ENCODE peak calls at places on chromosomes 16 and 17, in ten cellular contexts. E is NCI-H1436 treated with DMSO at 0.1 percent for 48 hours; G is stimulated activated naive CD8-positive, alpha-beta T cell treated with anti-CD3 and anti-CD28 coated beads, Interleukin-15, Interleukin-2, amounts not matched to agents 100 U/mL and 50 U/mL, for 24 hours; I is AG09319; O is HCEC 1CT; P is activated CD8-positive, alpha-beta memory T cell treated with anti-CD3 and anti-CD28 coated beads for 4 hours; C is T-helper 2 cell; D is AG04449; V is hepatocyte; T is CD8-positive, alpha-beta memory T cell. Z is an unnamed sample.

GRCh38 chr17:48486557-48486956 is 44.3 kb downstream of the HOXB1 start:
- DNase-seq in I (peak), D (peak), P (no peak), O (peak), E (no peak), V (peak), T (no peak), G (no peak), C (no peak), Z (no peak)

GRCh38 chr16:372584-372983 is 2.2 kb upstream of the MRPL28 start:
- DNase-seq in O (no peak), D (no peak), T (no peak), V (no peak), P (no peak), E (no peak), I (no peak), G (no peak), C (no peak), Z (no peak)

GRCh38 chr16:57797526-57798266 is 4.6 kb downstream of the KIFC3 start:
- DNase-seq in P (no peak), C (no peak), T (no peak), D (no peak), E (no peak), G (no peak), V (peak), O (no peak), I (no peak), Z (no peak)

GRCh38 chr16:50351116-50351515 is 17.7 kb downstream of the BRD7 start:
- DNase-seq in T (no peak), C (no peak), P (no peak), G (no peak), V (no peak), I (no peak), O (no peak), E (no peak), D (no peak), Z (no peak)

GRCh38 chr17:18155179-18155578 is 28.4 kb upstream of the ALKBH5 start:
- DNase-seq in C (no peak), D (no peak), G (no peak), E (no peak), I (no peak), P (no peak), V (no peak), O (no peak), T (no peak), Z (no peak)

GRCh38 chr16:2142942-2143868 is 5.2 kb upstream of the RAB26 start:
- DNase-seq in G (no peak), O (no peak), V (peak), C (no peak), E (no peak), T (no peak), I (no peak), P (no peak), D (no peak), Z (no peak)

GRCh38 chr16:12252616-12253015 is 276.1 kb downstream of the SNX29 start:
- DNase-seq in C (no peak), T (no peak), P (no peak), I (no peak), O (no peak), E (no peak), G (no peak), D (no peak), V (no peak), Z (no peak)

GRCh38 chr16:12061336-12062055 is 85.0 kb downstream of the SNX29 start:
- DNase-seq in T (no peak), I (no peak), G (no peak), O (peak), C (no peak), V (no peak), P (no peak), E (no peak), D (no peak), Z (no peak)

GRCh38 chr16:59909262-59909661 is 1175.1 kb upstream of the GOT2 start:
- DNase-seq in T (no peak), E (no peak), D (no peak), V (no peak), O (no peak), P (no peak), I (no peak), G (no peak), C (no peak), Z (no peak)

GRCh38 chr17:62980842-62981241 is 14.8 kb downstream of the TANC2 start:
- DNase-seq in V (no peak), C (no peak), I (no peak), O (no peak), E (no peak), P (no peak), G (no peak), D (no peak), T (no peak), Z (no peak)

GRCh38 chr16:23668225-23668624 is 10.5 kb upstream of the PLK1 start:
- DNase-seq in I (no peak), E (no peak), G (no peak), T (no peak), P (no peak), O (peak), V (no peak), D (no peak), C (no peak), Z (no peak)

GRCh38 chr16:67847064-67847861 is at the start of gene CENPT:
- DNase-seq in D (no peak), O (peak), E (no peak), C (no peak), T (no peak), G (peak), V (peak), P (peak), I (no peak), Z (no peak)

GRCh38 chr17:65522751-65523404 is 38.6 kb downstream of the AXIN2 start:
- DNase-seq in G (no peak), O (no peak), P (no peak), D (no peak), C (no peak), E (no peak), I (no peak), T (no peak), V (no peak), Z (no peak)

GRCh38 chr17:42067371-42068180 is 17.2 kb upstream of the C17orf113 start:
- DNase-seq in P (peak), O (no peak), E (no peak), G (peak), D (no peak), C (peak), I (no peak), T (peak), V (peak), Z (peak)

GRCh38 chr16:82699262-82699661 is 72.5 kb downstream of the CDH13 start:
- DNase-seq in V (no peak), G (no peak), C (no peak), E (no peak), P (no peak), D (no peak), T (no peak), O (peak), I (no peak), Z (no peak)

GRCh38 chr17:39929657-39930407 is 2.3 kb downstream of the LRRC3C start:
- DNase-seq in V (no peak), I (no peak), E (no peak), O (peak), D (peak), C (no peak), G (no peak), T (no peak), P (no peak), Z (no peak)

GRCh38 chr17:77372444-77373297 is 231.9 kb downstream of the SEC14L1 start:
- DNase-seq in I (peak), C (peak), P (no peak), V (peak), D (no peak), G (peak), E (no peak), T (peak), O (peak), Z (no peak)

GRCh38 chr17:82231312-82231561 is 2.4 kb downstream of the SLC16A3 start:
- DNase-seq in P (no peak), E (no peak), V (no peak), I (no peak), T (no peak), C (no peak), O (peak), D (no peak), G (no peak), Z (no peak)

GRCh38 chr16:4306439-4307214 is 9.2 kb upstream of the GLIS2 start:
- DNase-seq in V (peak), P (no peak), E (no peak), T (peak), I (no peak), O (no peak), C (no peak), G (peak), D (no peak), Z (no peak)

Z was measured in activated naive CD8-positive, alpha-beta T cell treated with anti-CD3 and anti-CD28 coated beads, Interleukin-2, amount 50 U/mL, for 16 hours.